ENCODE peak calls at places on chromosomes 2 and 18, in five cellular contexts. H, B, Y, O and R are unnamed samples.

GRCh38 chr2:46716806-46717732 is 198.5 kb downstream of the MCFD2 start:
- DNase-seq in O (no peak), H (no peak), B (no peak), Y (no peak), R (no peak)

GRCh38 chr2:170486730-170487129 is 228.4 kb upstream of the SP5 start:
- DNase-seq in H (no peak), O (no peak), B (no peak), Y (no peak), R (no peak)

GRCh38 chr18:42941860-42942259 is 173.6 kb downstream of the RIT2 start:
- DNase-seq in O (no peak), Y (no peak), B (no peak), H (no peak), R (no peak)

GRCh38 chr2:199278099-199278498 is 179.6 kb downstream of the SATB2 start:
- DNase-seq in H (no peak), O (no peak), B (no peak), Y (no peak), R (peak)

GRCh38 chr18:24014986-24015896 is 687 bp downstream of the TTC39C start:
- DNase-seq in B (peak), Y (peak), O (peak), H (peak), R (peak)

GRCh38 chr2:192827735-192828134 is 633.0 kb upstream of the TMEFF2 start:
- DNase-seq in H (no peak), B (no peak), Y (no peak), O (no peak), R (no peak)

GRCh38 chr18:57803119-57803969 is at the start of gene ATP8B1:
- DNase-seq in H (peak), B (peak), Y (peak), O (peak), R (peak)

GRCh38 chr2:159045545-159046454 is 77.4 kb downstream of the TANC1 start:
- DNase-seq in B (no peak), O (peak), Y (no peak), H (no peak), R (no peak)

GRCh38 chr2:223846524-223846923 is 9.1 kb upstream of the AP1S3 start:
- DNase-seq in O (peak), Y (peak), B (no peak), H (no peak), R (peak)

GRCh38 chr2:42429352-42429751 is 64.4 kb downstream of the KCNG3 start:
- DNase-seq in B (no peak), Y (no peak), H (no peak), O (no peak), R (no peak)

GRCh38 chr18:37207343-37207742 is 358.3 kb downstream of the CELF4 start:
- DNase-seq in B (no peak), Y (no peak), O (no peak), H (no peak), R (peak)

GRCh38 chr2:177992992-177993391 is 79.6 kb downstream of the PDE11A start:
- DNase-seq in H (no peak), Y (no peak), O (no peak), B (no peak), R (no peak)

GRCh38 chr2:222577341-222577740 is 78.6 kb downstream of the FARSB start:
- DNase-seq in O (no peak), B (no peak), H (no peak), Y (no peak), R (peak)

GRCh38 chr2:218010838-218011616 is 8.2 kb upstream of the TNS1 start:
- DNase-seq in O (no peak), B (peak), Y (no peak), H (no peak), R (no peak)

GRCh38 chr2:208370881-208371633 is 35.5 kb upstream of the PTH2R start:
- DNase-seq in O (no peak), H (no peak), B (no peak), Y (no peak), R (peak)

GRCh38 chr18:46281185-46282176 is 177.3 kb downstream of the HAUS1 start:
- DNase-seq in B (peak), Y (peak), O (peak), H (peak), R (peak)

GRCh38 chr2:103986001-103986400 is 867.9 kb upstream of the POU3F3 start:
- DNase-seq in B (no peak), Y (no peak), O (no peak), H (no peak), R (peak)

GRCh38 chr2:197219636-197220035 is 90.9 kb downstream of the ANKRD44 start:
- DNase-seq in Y (no peak), O (no peak), H (no peak), B (no peak), R (no peak)

GRCh38 chr18:47204908-47205522 is 28.9 kb upstream of the IER3IP1 start:
- DNase-seq in B (peak), Y (peak), H (no peak), O (peak), R (peak)

GRCh38 chr2:46458763-46459505 is 20.4 kb upstream of the TMEM247 start:
- DNase-seq in H (no peak), B (no peak), Y (no peak), O (no peak), R (no peak)

GRCh38 chr2:151976945-151977353 is 121.9 kb downstream of the CACNB4 start:
- DNase-seq in B (no peak), O (peak), Y (no peak), H (no peak), R (no peak)

GRCh38 chr2:227404575-227404974 is 16.8 kb upstream of the SCYGR1 start:
- DNase-seq in H (no peak), O (no peak), Y (no peak), B (no peak), R (no peak)

GRCh38 chr18:76518543-76519155 is 23.6 kb upstream of the ZNF516 start:
- DNase-seq in B (peak), H (no peak), Y (peak), O (no peak), R (peak)

GRCh38 chr18:29749699-29750098 is 1292.8 kb downstream of the DSC3 start:
- DNase-seq in B (no peak), Y (peak), O (peak), H (no peak), R (peak)

GRCh38 chr2:196289000-196289399 is 117.6 kb upstream of the STK17B start:
- DNase-seq in O (no peak), H (no peak), B (no peak), Y (no peak), R (no peak)

GRCh38 chr2:86396304-86396785 is 44.8 kb upstream of the KDM3A start:
- DNase-seq in O (peak), H (no peak), Y (no peak), B (no peak), R (peak)

GRCh38 chr2:17171446-17172049 is 346.7 kb downstream of the RAD51AP2 start:
- DNase-seq in O (peak), Y (peak), H (peak), B (peak), R (peak)

GRCh38 chr2:129722306-129723020 is 257.0 kb upstream of the RAB6C start:
- DNase-seq in H (no peak), Y (no peak), B (peak), O (peak), R (peak)

GRCh38 chr2:85769236-85769986 is 15.6 kb downstream of the ATOH8 start:
- DNase-seq in Y (no peak), H (no peak), B (no peak), O (no peak), R (peak)

DNA sequence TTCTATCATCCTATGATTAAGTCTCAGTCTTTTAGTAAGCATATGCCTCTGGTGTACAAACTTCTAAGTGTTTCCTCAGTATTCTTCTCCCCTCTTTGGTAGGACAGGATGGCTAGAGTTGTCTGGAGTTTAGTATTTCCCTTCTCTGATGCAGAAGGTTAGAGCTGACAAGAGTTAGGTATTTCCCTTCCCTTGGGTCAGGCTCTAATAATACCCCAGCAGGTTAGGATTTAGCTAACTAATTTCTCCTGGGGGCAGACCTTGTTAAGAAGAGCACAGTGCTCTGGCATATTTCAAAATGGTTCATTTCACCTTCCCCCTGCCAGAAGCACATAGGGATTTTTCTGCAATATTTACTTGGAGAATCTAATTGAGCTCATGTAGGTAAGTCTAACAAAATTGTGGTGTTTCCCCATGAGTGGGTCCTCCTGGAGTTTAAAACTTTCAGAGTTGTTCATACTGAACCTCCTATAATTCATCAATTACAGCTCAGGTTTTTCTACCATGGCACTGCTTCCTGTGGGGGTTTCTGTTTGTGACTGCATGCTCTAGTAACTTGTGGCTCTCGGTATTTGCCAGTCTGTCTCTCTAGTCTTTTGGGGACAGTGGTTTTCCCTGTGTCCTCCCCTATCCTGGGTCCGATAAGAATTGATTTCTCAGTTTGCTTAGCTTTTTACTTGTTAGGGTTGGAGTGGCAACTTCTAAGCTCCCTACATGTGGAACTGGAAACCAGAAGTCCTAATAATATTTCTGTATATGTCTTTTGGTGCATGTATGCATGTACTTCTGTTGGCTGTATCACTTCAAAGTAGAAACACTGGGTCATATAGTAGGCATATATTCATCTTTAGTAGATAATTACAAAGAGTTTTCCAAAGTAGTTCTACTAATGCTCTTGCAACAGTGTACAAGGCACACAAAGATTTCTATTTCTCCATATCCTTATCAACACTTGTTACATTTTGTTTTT is 77.7 kb downstream of the GDF7 start:
- DNase-seq in Y (no peak), B (no peak), H (no peak), O (no peak), R (no peak)
- H3K4me2 ChIP-seq in Y (no peak), B (no peak), H (no peak), O (no peak), R (no peak)

DNA sequence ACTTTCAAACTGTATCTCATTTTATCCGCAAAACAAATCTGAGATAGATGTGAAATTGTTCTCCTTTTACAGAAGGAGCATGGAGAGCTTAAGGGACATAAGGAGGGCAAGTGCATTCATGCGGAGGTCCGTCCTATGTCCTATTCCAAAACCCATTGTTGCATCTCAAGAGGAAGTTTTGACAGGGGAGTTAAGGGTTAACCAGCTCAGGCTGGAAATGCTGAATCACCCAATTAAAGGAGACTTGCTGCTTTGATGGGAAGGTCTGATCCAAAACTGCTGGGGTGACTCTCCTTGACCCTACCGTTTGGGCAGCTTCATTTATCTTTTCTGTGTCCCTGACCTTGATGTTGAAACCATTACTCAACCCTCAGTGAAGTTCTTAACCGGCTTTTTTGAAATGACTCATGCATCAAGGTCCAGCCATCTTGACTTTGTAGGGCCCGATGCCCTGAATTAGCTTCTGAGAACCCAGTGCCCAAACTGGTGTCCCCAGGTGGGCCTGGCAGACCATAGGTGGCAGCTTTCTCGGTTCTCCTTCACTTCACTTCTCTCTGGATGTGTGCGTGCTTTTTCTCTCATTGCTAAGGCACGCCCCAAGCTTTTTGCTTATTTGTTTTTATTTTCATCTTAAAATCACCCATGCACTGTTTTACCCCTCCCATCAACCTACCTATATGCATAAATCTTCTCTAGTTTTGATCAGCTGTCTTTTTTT is 15.9 kb upstream of the TXNDC2 start:
- DNase-seq in B (no peak), O (peak), Y (peak), H (no peak), R (peak)
- H3K4ac ChIP-seq in B (no peak), O (peak), Y (no peak), H (no peak), R (peak)

GRCh38 chr2:200587007-200587616 is 1.3 kb downstream of the AOX1 start:
- DNase-seq in O (no peak), B (no peak), H (no peak), Y (no peak), R (no peak)

GRCh38 chr2:200585730-200586643 is at the start of gene AOX1:
- DNase-seq in B (peak), Y (peak), H (peak), O (peak), R (peak)

GRCh38 chr2:200585340-200585729 is 479 bp upstream of the AOX1 start:
- DNase-seq in H (no peak), B (no peak), O (no peak), Y (no peak), R (no peak)

GRCh38 chr2:200588076-200588678 is 2.4 kb downstream of the AOX1 start:
- DNase-seq in B (no peak), H (no peak), O (no peak), Y (no peak), R (no peak)

GRCh38 chr2:200586644-200586975 is 796 bp downstream of the AOX1 start:
- DNase-seq in H (no peak), B (no peak), Y (no peak), O (no peak), R (no peak)
- H3K4me2 ChIP-seq in H (peak), B (peak), Y (peak), O (peak), R (peak)

GRCh38 chr2:109180786-109181185 is 51.8 kb downstream of the SH3RF3 start:
- DNase-seq in O (no peak), Y (peak), B (no peak), H (no peak), R (no peak)
- H3K4ac ChIP-seq in O (no peak), Y (no peak), B (no peak), H (no peak), R (no peak)

DNA sequence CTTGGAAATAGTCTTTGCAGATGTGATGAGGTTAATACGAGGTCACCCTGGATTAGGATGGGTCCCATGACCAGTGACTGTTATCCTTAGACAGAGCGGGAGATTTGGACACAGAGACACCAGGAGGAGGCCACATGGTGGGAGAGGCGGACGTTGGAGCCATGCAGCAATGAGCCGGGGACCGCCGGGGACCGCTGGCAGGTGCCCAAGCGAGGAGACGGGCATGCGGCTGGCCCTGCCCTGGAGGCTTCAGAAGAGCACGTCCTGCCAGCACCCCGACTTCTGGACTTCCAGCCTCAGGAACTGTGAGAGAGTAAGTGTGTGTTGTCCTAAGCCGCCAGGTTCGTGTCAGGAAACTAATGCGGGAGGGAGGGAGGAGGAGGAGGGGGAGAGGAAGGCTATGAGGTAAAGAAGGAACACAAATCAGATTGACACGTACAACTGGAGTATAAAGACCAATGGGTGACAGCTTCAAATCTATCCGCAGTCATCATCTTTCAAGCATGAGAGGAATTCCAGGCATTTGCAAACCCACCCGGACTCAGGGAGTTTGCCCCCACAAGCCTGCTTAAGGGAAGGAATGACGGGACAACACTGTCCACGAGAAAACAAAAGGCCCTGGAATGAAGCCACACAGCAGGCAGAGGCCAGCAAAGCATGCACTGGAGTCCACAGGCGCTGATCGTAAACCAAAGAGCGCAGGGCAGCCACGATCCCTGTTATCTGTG is 11.6 kb upstream of the BOK start:
- DNase-seq in O (peak), B (peak), H (peak), Y (peak), R (peak)
- H3K4me2 ChIP-seq in O (peak), B (no peak), H (no peak), Y (peak), R (no peak)

GRCh38 chr2:19141234-19142004 is 217.0 kb downstream of the OSR1 start:
- DNase-seq in O (no peak), Y (no peak), B (no peak), H (no peak), R (no peak)
- H3K4ac ChIP-seq in O (no peak), Y (no peak), B (no peak), H (no peak), R (no peak)

GRCh38 chr2:101830146-101830545 is 132.6 kb downstream of the MAP4K4 start:
- DNase-seq in Y (no peak), H (no peak), B (no peak), O (no peak), R (no peak)

GRCh38 chr2:101827246-101827645 is 129.7 kb downstream of the MAP4K4 start:
- DNase-seq in H (no peak), O (peak), B (no peak), Y (peak), R (peak)

GRCh38 chr2:101829018-101829396 is 131.5 kb downstream of the MAP4K4 start:
- DNase-seq in Y (peak), B (no peak), O (no peak), H (no peak), R (no peak)

GRCh38 chr2:101829429-101829828 is 131.9 kb downstream of the MAP4K4 start:
- DNase-seq in Y (no peak), B (no peak), H (no peak), O (no peak), R (no peak)

GRCh38 chr2:101828267-101829017 is 130.9 kb downstream of the MAP4K4 start:
- DNase-seq in B (no peak), H (no peak), O (no peak), Y (peak), R (no peak)
- H3K4me2 ChIP-seq in B (no peak), H (no peak), O (no peak), Y (no peak), R (no peak)

GRCh38 chr2:144015655-144016245 is 504.2 kb downstream of the ZEB2 start:
- DNase-seq in Y (peak), B (no peak), H (no peak), O (peak), R (no peak)
- H3K4ac ChIP-seq in Y (no peak), B (no peak), H (no peak), O (no peak), R (no peak)